ENCODE peak calls at places on chromosomes 7 and 10, in six cellular contexts. One of them, this sample, is unnamed.

GRCh38 chr7:129664029-129665012 is 52.8 kb downstream of the NRF1 start:
- DNase-seq in CD4-positive, alpha-beta T cell: no peak
- DNase-seq in NCI-H446: peak; percentile 43
- DNase-seq in GM23338: peak; percentile 66
- DNase-seq in psoas muscle: no peak
- DNase-seq in stimulated activated naive CD4-positive, alpha-beta T cell: no peak
- DNase-seq in this sample: no peak

GRCh38 chr10:112375721-112376577 is 2.0 kb downstream of the ACSL5 start:
- DNase-seq in NCI-H446: no peak
- DNase-seq in stimulated activated naive CD4-positive, alpha-beta T cell: peak; percentile 58
- DNase-seq in GM23338: no peak
- DNase-seq in CD4-positive, alpha-beta T cell: peak; percentile 19
- DNase-seq in psoas muscle: peak; percentile 51
- DNase-seq in this sample: peak; percentile 64

GRCh38 chr7:16619979-16620408 is 25.6 kb downstream of the ANKMY2 start:
- DNase-seq in stimulated activated naive CD4-positive, alpha-beta T cell: no peak
- DNase-seq in NCI-H446: no peak
- DNase-seq in CD4-positive, alpha-beta T cell: no peak
- DNase-seq in psoas muscle: no peak
- DNase-seq in GM23338: no peak
- DNase-seq in this sample: no peak

GRCh38 chr7:59079-59825 is 133.1 kb upstream of the FAM20C start:
- DNase-seq in stimulated activated naive CD4-positive, alpha-beta T cell: no peak
- DNase-seq in CD4-positive, alpha-beta T cell: no peak
- DNase-seq in GM23338: peak; percentile 54
- DNase-seq in NCI-H446: no peak
- DNase-seq in psoas muscle: no peak
- DNase-seq in this sample: no peak

GRCh38 chr7:300546-301290 is 10.7 kb downstream of the FOXL3 start:
- DNase-seq in stimulated activated naive CD4-positive, alpha-beta T cell: no peak
- DNase-seq in CD4-positive, alpha-beta T cell: no peak
- DNase-seq in NCI-H446: no peak
- DNase-seq in GM23338: no peak
- DNase-seq in psoas muscle: no peak
- DNase-seq in this sample: no peak

GRCh38 chr7:26293569-26294308 is 2.1 kb downstream of the SNX10 start:
- DNase-seq in NCI-H446: no peak
- DNase-seq in psoas muscle: no peak
- DNase-seq in GM23338: no peak
- DNase-seq in CD4-positive, alpha-beta T cell: peak; percentile 29
- DNase-seq in stimulated activated naive CD4-positive, alpha-beta T cell: peak; percentile 7
- DNase-seq in this sample: no peak

GRCh38 chr10:99532687-99533495 is at the start of gene NKX2-3:
- DNase-seq in psoas muscle: peak; percentile 63
- DNase-seq in NCI-H446: no peak
- DNase-seq in CD4-positive, alpha-beta T cell: no peak
- DNase-seq in GM23338: peak; percentile 93
- DNase-seq in stimulated activated naive CD4-positive, alpha-beta T cell: no peak
- DNase-seq in this sample: peak; percentile 87

GRCh38 chr7:135186841-135187253 is 16.3 kb upstream of the CYREN start:
- DNase-seq in CD4-positive, alpha-beta T cell: no peak
- DNase-seq in psoas muscle: no peak
- DNase-seq in NCI-H446: no peak
- DNase-seq in GM23338: no peak
- DNase-seq in stimulated activated naive CD4-positive, alpha-beta T cell: no peak
- DNase-seq in this sample: no peak

GRCh38 chr10:20795391-20795790 is 101.7 kb downstream of the NEBL start:
- DNase-seq in stimulated activated naive CD4-positive, alpha-beta T cell: no peak
- DNase-seq in GM23338: no peak
- DNase-seq in NCI-H446: no peak
- DNase-seq in CD4-positive, alpha-beta T cell: no peak
- DNase-seq in psoas muscle: no peak
- DNase-seq in this sample: no peak

GRCh38 chr7:43244782-43245181 is 132.3 kb downstream of the HECW1 start:
- DNase-seq in psoas muscle: no peak
- DNase-seq in CD4-positive, alpha-beta T cell: no peak
- DNase-seq in GM23338: no peak
- DNase-seq in NCI-H446: no peak
- DNase-seq in stimulated activated naive CD4-positive, alpha-beta T cell: no peak
- DNase-seq in this sample: no peak

GRCh38 chr7:132321387-132321786 is 254.9 kb downstream of the PLXNA4 start:
- DNase-seq in NCI-H446: no peak
- DNase-seq in CD4-positive, alpha-beta T cell: no peak
- DNase-seq in stimulated activated naive CD4-positive, alpha-beta T cell: no peak
- DNase-seq in psoas muscle: no peak
- DNase-seq in GM23338: peak; percentile 13
- DNase-seq in this sample: no peak

GRCh38 chr7:106041140-106041717 is 70.9 kb downstream of the SYPL1 start:
- DNase-seq in psoas muscle: no peak
- DNase-seq in GM23338: peak; percentile 88
- DNase-seq in stimulated activated naive CD4-positive, alpha-beta T cell: no peak
- DNase-seq in NCI-H446: peak; percentile 27
- DNase-seq in CD4-positive, alpha-beta T cell: peak; percentile 24
- DNase-seq in this sample: no peak

GRCh38 chr7:108135446-108136190 is 5.5 kb upstream of the LAMB4 start:
- DNase-seq in NCI-H446: no peak
- DNase-seq in psoas muscle: no peak
- DNase-seq in CD4-positive, alpha-beta T cell: no peak
- DNase-seq in GM23338: no peak
- DNase-seq in stimulated activated naive CD4-positive, alpha-beta T cell: no peak
- DNase-seq in this sample: no peak

This sample was measured in colonic mucosa.